ENCODE peak calls at places on chromosomes 7 and 10, in nine cellular contexts. G, P, A, O, Q, N, W, V and J are unnamed samples.

GRCh38 chr7:134045716-134046115 is 81.4 kb upstream of the LRGUK start:
- DNase-seq in G (no peak), O (no peak), A (no peak), N (no peak), P (no peak), V (no peak), W (no peak), Q (peak; percentile 74), J (no peak)

GRCh38 chr10:113960617-113961260 is 82.9 kb upstream of the ADRB1 start:
- DNase-seq in Q (peak; percentile 89), W (no peak), V (no peak), G (no peak), A (peak; percentile 9), P (no peak), N (peak; percentile 83), O (no peak), J (no peak)

GRCh38 chr7:2869981-2870380 is 25.9 kb upstream of the GNA12 start:
- DNase-seq in G (peak; percentile 70), V (no peak), A (no peak), W (no peak), Q (no peak), P (no peak), N (no peak), O (no peak), J (no peak)

GRCh38 chr7:123557016-123557630 is 495 bp downstream of the NDUFA5 start:
- DNase-seq in V (no peak), G (no peak), N (no peak), O (no peak), W (no peak), Q (no peak), A (no peak), P (no peak), J (no peak)

GRCh38 chr10:61464461-61465215 is 11.5 kb upstream of the TMEM26 start:
- DNase-seq in A (no peak), Q (no peak), P (no peak), V (no peak), O (no peak), G (no peak), W (no peak), N (no peak), J (no peak)

GRCh38 chr7:13198741-13199140 is 511.3 kb downstream of the ARL4A start:
- DNase-seq in O (no peak), N (no peak), P (no peak), G (no peak), A (no peak), Q (no peak), W (no peak), V (no peak), J (no peak)

GRCh38 chr7:34327681-34328080 is 330.3 kb upstream of the NPSR1 start:
- DNase-seq in V (no peak), P (no peak), O (no peak), Q (no peak), G (no peak), A (no peak), N (no peak), W (no peak), J (no peak)

GRCh38 chr7:151539055-151539714 is 19.5 kb upstream of the RHEB start:
- DNase-seq in W (no peak), A (peak; percentile 66), G (peak; percentile 79), O (no peak), P (no peak), V (no peak), N (no peak), Q (no peak), J (no peak)

GRCh38 chr10:68156373-68157185 is 47.3 kb downstream of the MYPN start:
- DNase-seq in W (no peak), V (peak; percentile 69), G (no peak), A (peak; percentile 36), P (peak; percentile 62), Q (peak; percentile 69), O (no peak), N (peak; percentile 72), J (no peak)

GRCh38 chr10:47311193-47311899 is 10.9 kb upstream of the GDF2 start:
- DNase-seq in P (no peak), N (peak; percentile 77), G (no peak), A (no peak), W (no peak), Q (no peak), O (no peak), V (peak; percentile 96), J (peak; percentile 45)

GRCh38 chr10:10831085-10831484 is 186.6 kb upstream of the CELF2 start:
- DNase-seq in A (no peak), Q (no peak), W (no peak), V (no peak), N (peak; percentile 27), P (peak; percentile 71), G (peak; percentile 84), O (no peak), J (peak; percentile 58)

GRCh38 chr10:104277785-104278184 is 8.8 kb downstream of the GSTO2 start:
- DNase-seq in P (no peak), N (peak; percentile 48), Q (no peak), O (no peak), V (peak; percentile 63), G (no peak), A (no peak), W (no peak), J (no peak)

GRCh38 chr7:33192695-33193291 is 63.4 kb downstream of the BBS9 start:
- DNase-seq in G (no peak), N (no peak), Q (no peak), O (no peak), P (no peak), V (no peak), W (no peak), A (no peak), J (no peak)

GRCh38 chr7:102282465-102283362 is 4.0 kb upstream of the SH2B2 start:
- DNase-seq in N (no peak), G (no peak), Q (no peak), O (no peak), V (no peak), P (no peak), A (no peak), W (no peak), J (no peak)

GRCh38 chr7:102281785-102282184 is 4.9 kb upstream of the SH2B2 start:
- DNase-seq in O (no peak), A (no peak), Q (no peak), P (no peak), V (no peak), W (no peak), N (no peak), G (no peak), J (no peak)

GRCh38 chr7:102284399-102284798 is 2.3 kb upstream of the SH2B2 start:
- DNase-seq in N (peak; percentile 45), Q (no peak), W (no peak), V (no peak), P (no peak), A (no peak), G (no peak), O (no peak), J (no peak)

GRCh38 chr7:102284891-102285540 is 1.7 kb upstream of the SH2B2 start:
- DNase-seq in A (no peak), G (no peak), N (peak; percentile 55), O (peak; percentile 50), V (no peak), P (no peak), W (peak; percentile 75), Q (peak; percentile 44), J (peak; percentile 76)

DNA sequence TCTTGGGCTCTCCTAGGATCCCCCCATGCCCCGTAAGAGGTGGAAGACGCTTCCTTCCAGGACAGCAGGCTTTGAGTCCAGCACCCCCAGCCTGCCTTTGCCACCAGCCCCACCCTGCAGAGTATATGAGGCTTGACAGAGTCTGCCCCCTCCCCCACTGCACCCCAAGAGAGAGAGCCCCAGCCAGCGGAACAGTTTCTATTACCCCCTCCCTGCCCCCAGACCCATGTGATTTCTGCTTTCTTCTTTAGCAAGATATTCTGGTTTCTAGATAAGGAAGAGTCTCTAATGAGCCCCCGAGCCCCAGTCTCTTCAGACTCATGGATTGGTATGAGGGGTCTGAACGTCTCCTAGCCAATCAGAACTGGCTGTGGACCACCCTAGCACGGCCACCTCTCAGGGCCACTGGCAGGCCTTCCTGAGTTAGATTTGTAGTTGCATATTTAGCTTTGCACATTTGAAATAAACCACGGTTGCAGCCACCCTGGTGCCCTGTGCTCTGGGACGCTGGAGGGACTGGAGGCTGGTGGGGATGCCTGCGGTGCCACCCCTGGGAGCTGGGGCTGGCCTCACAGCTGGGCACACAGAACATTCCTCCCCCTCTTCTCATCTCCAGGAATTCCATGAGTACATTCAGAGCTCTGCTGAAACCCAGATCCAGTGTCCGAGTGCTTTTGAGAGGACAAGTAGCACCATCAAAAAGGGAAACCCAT is 3.0 kb upstream of the SH2B2 start:
- DNase-seq in N (no peak), Q (no peak), A (no peak), W (no peak), V (no peak), G (no peak), O (no peak), P (no peak), J (no peak)
- H3K4me3 ChIP-seq in N (no peak overlapping the region), Q (no peak overlapping the region), A (no peak overlapping the region), W (no peak overlapping the region), V (no peak overlapping the region), G (no peak overlapping the region), O (no peak overlapping the region), P (no peak overlapping the region), J (no peak overlapping the region)

DNA sequence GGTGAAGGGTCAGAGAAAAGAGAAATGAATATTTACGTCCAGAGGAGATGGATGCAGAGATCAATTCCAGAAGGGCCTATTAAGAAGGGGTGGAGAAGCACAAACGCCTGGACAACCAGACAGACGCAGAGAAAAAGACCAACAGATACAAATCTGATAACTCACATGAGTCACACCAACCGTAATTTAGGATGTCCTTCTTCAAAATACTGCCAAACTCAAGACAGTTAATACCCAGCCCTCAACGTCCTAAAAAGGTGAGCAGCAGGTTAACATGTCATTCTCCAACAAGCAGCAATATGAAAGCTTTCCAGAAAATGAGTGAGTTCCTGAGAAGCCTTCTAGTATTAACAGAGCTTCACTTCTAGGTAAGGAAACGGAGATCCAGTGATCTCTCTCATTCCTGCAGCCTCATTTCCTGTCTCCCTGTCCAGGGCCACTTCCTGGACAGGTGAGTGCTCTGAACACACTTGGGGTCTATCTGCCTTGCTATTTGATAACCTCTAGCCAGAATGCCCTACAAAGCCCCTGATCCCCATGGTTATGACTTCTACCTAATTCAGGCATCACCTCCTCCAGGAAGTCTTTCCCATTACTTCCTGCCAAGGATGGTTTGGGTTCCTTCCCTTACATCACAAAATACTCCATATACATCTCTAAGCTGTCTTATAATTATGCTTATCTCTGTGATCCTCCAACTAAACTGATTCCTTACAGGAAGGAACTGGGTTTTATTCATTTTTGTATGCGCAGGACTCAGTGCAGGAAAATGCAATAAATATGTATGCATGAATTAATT is 41.6 kb downstream of the PIP4K2A start:
- DNase-seq in O (no peak), A (no peak), G (no peak), W (no peak), Q (no peak), V (no peak), P (no peak), N (no peak), J (no peak)
- H3K4me3 ChIP-seq in O (no peak overlapping the region), A (no peak overlapping the region), G (no peak overlapping the region), W (no peak overlapping the region), Q (no peak overlapping the region), V (no peak overlapping the region), P (no peak overlapping the region), N (no peak overlapping the region), J (no peak overlapping the region)

GRCh38 chr7:27115161-27116018 is 12.9 kb upstream of the HOXA2 start:
- DNase-seq in N (peak; percentile 75), Q (no peak), O (no peak), A (no peak), V (no peak), P (no peak), W (no peak), G (no peak), J (peak; percentile 49)
- H3K4me3 ChIP-seq in N (peak overlapping the region; percentile 43), Q (no peak overlapping the region), O (no peak overlapping the region), A (no peak overlapping the region), V (no peak overlapping the region), P (no peak overlapping the region), W (peak overlapping the region; percentile 30), G (peak overlapping the region; percentile 53), J (peak overlapping the region; percentile 46)

GRCh38 chr7:69373171-69374035 is 224.9 kb upstream of the AUTS2 start:
- DNase-seq in G (no peak), Q (peak; percentile 60), W (no peak), P (no peak), V (no peak), N (no peak), O (no peak), A (no peak), J (no peak)
- H3K4me3 ChIP-seq in G (no peak overlapping the region), Q (no peak overlapping the region), W (no peak overlapping the region), P (no peak overlapping the region), V (no peak overlapping the region), N (no peak overlapping the region), O (no peak overlapping the region), A (no peak overlapping the region), J (no peak overlapping the region)